ENCODE peak calls at places on chromosomes 12 and 14, in seven cellular contexts. G is globus pallidus, Q is caudate nucleus, M is posterior cingulate gyrus, P is AG10803, K is lung, C is A172. Z is an unnamed sample.

GRCh38 chr14:34113051-34113511 is 162.2 kb upstream of the EGLN3 start:
- DNase-seq in G (no peak), Q (no peak), M (no peak), P (peak; percentile 71), K (no peak), C (peak; percentile 49), Z (peak; percentile 53)

GRCh38 chr14:63287661-63288483 is 30.9 kb downstream of the GPHB5 start:
- DNase-seq in G (no peak), Q (no peak), M (no peak), P (peak; percentile 83), K (no peak), C (no peak), Z (no peak)

GRCh38 chr14:90023176-90023896 is 38.5 kb upstream of the KCNK13 start:
- DNase-seq in G (no peak), Q (no peak), M (no peak), P (no peak), K (no peak), C (no peak), Z (no peak)

GRCh38 chr14:96409701-96410100 is 17.8 kb downstream of the AK7 start:
- DNase-seq in G (no peak), Q (no peak), M (no peak), P (no peak), K (no peak), C (peak; percentile 84), Z (no peak)

GRCh38 chr12:117120787-117121186 is 21.6 kb upstream of the TESC start:
- DNase-seq in G (no peak), Q (no peak), M (peak; percentile 57), P (no peak), K (no peak), C (no peak), Z (no peak)

GRCh38 chr12:48997719-48998496 is 1.3 kb downstream of the DDN start:
- DNase-seq in G (no peak), Q (no peak), M (no peak), P (no peak), K (no peak), C (no peak), Z (no peak)

GRCh38 chr12:104630230-104630670 is 173.5 kb downstream of the CHST11 start:
- DNase-seq in G (no peak), Q (no peak), M (no peak), P (no peak), K (no peak), C (no peak), Z (no peak)

GRCh38 chr12:96150442-96150841 is 43.7 kb upstream of the ELK3 start:
- DNase-seq in G (no peak), Q (no peak), M (no peak), P (no peak), K (no peak), C (no peak), Z (no peak)

GRCh38 chr12:113359133-113359938 is 949 bp downstream of the PLBD2 start:
- DNase-seq in G (peak; percentile 75), Q (no peak), M (peak; percentile 79), P (peak; percentile 69), K (peak; percentile 39), C (no peak), Z (no peak)

Z was measured in COLO829.